ENCODE peak calls at places on chromosome X, in five cellular contexts. R is left lung; C is fibroblast of lung; F is lower lobe of right lung; Z is CD8-positive, alpha-beta T cell. M is an unnamed sample. For H3K4me1, the result is how much of the 10 kb centered on the place peaks cover.

GRCh38 chrX:9747644-9748043 is 18.0 kb downstream of the GPR143 start:
- DNase-seq in R (no peak), C (no peak), F (no peak), Z (no peak), M (no peak)

GRCh38 chrX:97234471-97235097 is 350.9 kb downstream of the RPA4 start:
- DNase-seq in R (no peak), C (no peak), F (no peak), Z (no peak), M (no peak)

GRCh38 chrX:151902813-151903591 is 9.7 kb upstream of the MAGEA4 start:
- DNase-seq in R (no peak), C (peak), F (no peak), Z (no peak), M (no peak)

GRCh38 chrX:11757729-11758399 is at the start of gene MSL3:
- DNase-seq in R (peak), C (peak), F (peak), Z (peak), M (no peak)

GRCh38 chrX:76453737-76454406 is 26.4 kb downstream of the MAGEE1 start:
- DNase-seq in R (no peak), C (no peak), F (no peak), Z (no peak), M (no peak)

GRCh38 chrX:150361070-150361776 is 1.9 kb upstream of the MAMLD1 start:
- DNase-seq in R (no peak), C (peak), F (peak), Z (peak), M (no peak)

GRCh38 chrX:1534321-1535168 is 2.4 kb downstream of the P2RY8 start:
- DNase-seq in R (no peak), C (no peak), F (no peak), Z (peak), M (no peak)

GRCh38 chrX:2499507-2499906 is 1.3 kb downstream of the DHRSX start:
- DNase-seq in R (peak), C (no peak), F (no peak), Z (no peak), M (no peak)

GRCh38 chrX:3743821-3744439 is 30.5 kb upstream of the PRKX start:
- DNase-seq in R (no peak), C (no peak), F (no peak), Z (peak), M (no peak)

GRCh38 chrX:118520206-118520857 is 24.7 kb downstream of the DOCK11 start:
- DNase-seq in R (no peak), C (peak), F (no peak), Z (no peak), M (no peak)

GRCh38 chrX:41720125-41720780 is 3.7 kb upstream of the GPR82 start:
- DNase-seq in R (no peak), C (no peak), F (no peak), Z (peak), M (no peak)

GRCh38 chrX:31228909-31229308 is 157.1 kb upstream of the FTHL17 start:
- DNase-seq in R (no peak), C (no peak), F (no peak), Z (no peak), M (no peak)

GRCh38 chrX:88072339-88073030 is 554.9 kb downstream of the KLHL4 start:
- DNase-seq in R (no peak), C (no peak), F (no peak), Z (no peak), M (no peak)

GRCh38 chrX:71400710-71401109 is 34.6 kb downstream of the TAF1 start:
- DNase-seq in R (no peak), C (no peak), F (no peak), Z (no peak), M (no peak)

GRCh38 chrX:28205905-28206304 is 224.7 kb upstream of the DCAF8L1 start:
- DNase-seq in R (no peak), C (no peak), F (no peak), Z (no peak), M (no peak)

GRCh38 chrX:134670241-134670811 is 12.1 kb upstream of the PLAC1 start:
- DNase-seq in R (peak), C (peak), F (peak), Z (no peak), M (peak)

GRCh38 chrX:327660-328126 is 9.1 kb upstream of the GTPBP6 start:
- DNase-seq in R (peak), C (no peak), F (peak), Z (no peak), M (peak)

GRCh38 chrX:153921070-153921469 is 5.0 kb downstream of the ARHGAP4 start:
- DNase-seq in R (no peak), C (no peak), F (peak), Z (no peak), M (no peak)
- H3K4me1 ChIP-seq in R (under half), C (under half), F (under half), Z (under half), M (under half)

GRCh38 chrX:40066700-40067099 is 31.1 kb downstream of the BCOR start:
- DNase-seq in R (no peak), C (no peak), F (no peak), Z (no peak), M (no peak)
- H3K4me1 ChIP-seq in R (under half), C (under half), F (under half), Z (under half), M (under half)

GRCh38 chrX:14902536-14902935 is 29.3 kb downstream of the MOSPD2 start:
- DNase-seq in R (no peak), C (no peak), F (no peak), Z (no peak), M (no peak)

GRCh38 chrX:14899607-14900006 is 26.4 kb downstream of the MOSPD2 start:
- DNase-seq in R (no peak), C (peak), F (no peak), Z (no peak), M (no peak)

GRCh38 chrX:14903891-14904290 is 30.7 kb downstream of the MOSPD2 start:
- DNase-seq in R (no peak), C (no peak), F (no peak), Z (no peak), M (no peak)
- H3K4me1 ChIP-seq in R (under half), C (under half), F (under half), Z (under half), M (under half)

DNA sequence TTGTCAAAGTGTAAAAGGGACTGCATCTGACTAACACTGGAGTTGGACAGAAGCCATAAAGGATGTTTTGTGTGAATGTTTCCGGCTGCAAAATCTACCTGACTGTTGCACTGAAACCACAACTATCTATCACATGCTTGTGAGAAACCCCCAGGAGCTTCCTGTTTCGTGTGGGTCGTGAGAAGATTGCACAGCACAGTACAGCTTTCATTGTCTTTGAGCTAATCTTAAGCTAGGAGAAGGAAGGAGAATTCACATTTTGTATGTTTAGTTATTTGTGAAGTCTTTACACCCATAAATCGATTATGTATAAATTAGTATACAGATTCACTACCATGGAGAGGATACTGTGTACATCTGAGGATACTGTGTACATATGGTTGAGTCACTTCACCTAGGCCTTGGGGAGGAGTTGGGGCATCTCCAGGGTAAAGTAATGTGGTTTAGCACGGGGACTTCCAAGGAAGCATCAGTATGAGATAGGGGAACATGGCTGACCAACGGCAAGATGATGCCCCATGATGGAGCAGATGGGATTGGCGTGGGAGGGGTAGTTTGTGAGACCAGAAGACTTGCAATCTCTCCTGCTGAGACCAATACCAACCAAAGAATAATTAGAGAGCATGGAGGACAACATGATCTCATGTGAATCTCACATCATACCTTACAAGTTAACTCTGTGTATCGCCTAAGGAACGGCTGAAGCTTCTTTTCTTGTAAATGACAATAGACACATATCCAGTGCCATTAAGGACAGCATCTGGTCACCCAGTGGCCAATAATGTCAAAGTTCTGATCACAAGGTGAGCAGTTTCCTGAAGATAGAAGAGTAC is 43.1 kb upstream of the FAM9C start:
- DNase-seq in R (no peak), C (no peak), F (no peak), Z (peak), M (no peak)
- H3K4me1 ChIP-seq in R (half or more), C (under half), F (under half), Z (half or more), M (under half)

GRCh38 chrX:7263961-7264360 is 116.0 kb upstream of the PUDP start:
- DNase-seq in R (no peak), C (no peak), F (no peak), Z (no peak), M (no peak)

GRCh38 chrX:7262551-7262950 is 114.6 kb upstream of the PUDP start:
- DNase-seq in R (no peak), C (no peak), F (no peak), Z (no peak), M (no peak)

GRCh38 chrX:7264399-7264798 is 116.4 kb upstream of the PUDP start:
- DNase-seq in R (no peak), C (no peak), F (no peak), Z (no peak), M (no peak)

GRCh38 chrX:7261672-7262332 is 113.8 kb upstream of the PUDP start:
- DNase-seq in R (no peak), C (no peak), F (no peak), Z (no peak), M (no peak)

GRCh38 chrX:7263330-7263729 is 115.4 kb upstream of the PUDP start:
- DNase-seq in R (no peak), C (no peak), F (no peak), Z (no peak), M (no peak)
- H3K4me1 ChIP-seq in R (under half), C (under half), F (under half), Z (under half), M (under half)

GRCh38 chrX:19725545-19726102 is 161.8 kb downstream of the SH3KBP1 start:
- DNase-seq in R (no peak), C (no peak), F (peak), Z (no peak), M (no peak)
- H3K4me1 ChIP-seq in R (under half), C (under half), F (under half), Z (under half), M (under half)